ENCODE peak calls at places on chromosomes 4 and X, in five cellular contexts. One of them, this sample, is unnamed.

GRCh38 chrX:120839506-120839905 is 36.2 kb downstream of the CT47B1 start:
- DNase-seq in ELR: peak; percentile 26
- DNase-seq in Caki2: no peak
- DNase-seq in stimulated activated CD4-positive, alpha-beta T cell treated with anti-CD3 and anti-CD28 coated beads, Interleukin-4, amount 100 ng/mL, for 4 hours: no peak
- DNase-seq in NCI-H2081: no peak
- DNase-seq in this sample: no peak

GRCh38 chrX:9279271-9279596 is 185.6 kb upstream of the TBL1X start:
- DNase-seq in ELR: peak; percentile 2
- DNase-seq in Caki2: no peak
- DNase-seq in stimulated activated CD4-positive, alpha-beta T cell treated with anti-CD3 and anti-CD28 coated beads, Interleukin-4, amount 100 ng/mL, for 4 hours: no peak
- DNase-seq in NCI-H2081: no peak
- DNase-seq in this sample: no peak

GRCh38 chr4:65083076-65083475 is 587.2 kb downstream of the EPHA5 start:
- DNase-seq in NCI-H2081: no peak
- DNase-seq in stimulated activated CD4-positive, alpha-beta T cell treated with anti-CD3 and anti-CD28 coated beads, Interleukin-4, amount 100 ng/mL, for 4 hours: no peak
- DNase-seq in ELR: no peak
- DNase-seq in Caki2: no peak
- DNase-seq in this sample: no peak

GRCh38 chr4:36208884-36209473 is 35.3 kb downstream of the ARAP2 start:
- DNase-seq in ELR: no peak
- DNase-seq in stimulated activated CD4-positive, alpha-beta T cell treated with anti-CD3 and anti-CD28 coated beads, Interleukin-4, amount 100 ng/mL, for 4 hours: no peak
- DNase-seq in Caki2: no peak
- DNase-seq in NCI-H2081: no peak
- DNase-seq in this sample: no peak

GRCh38 chr4:111689214-111689613 is 456.0 kb upstream of the FAM241A start:
- DNase-seq in Caki2: no peak
- DNase-seq in ELR: peak; percentile 56
- DNase-seq in stimulated activated CD4-positive, alpha-beta T cell treated with anti-CD3 and anti-CD28 coated beads, Interleukin-4, amount 100 ng/mL, for 4 hours: no peak
- DNase-seq in NCI-H2081: no peak
- DNase-seq in this sample: no peak

GRCh38 chr4:156638332-156638731 is 333.3 kb downstream of the PDGFC start:
- DNase-seq in Caki2: no peak
- DNase-seq in ELR: peak; percentile 19
- DNase-seq in stimulated activated CD4-positive, alpha-beta T cell treated with anti-CD3 and anti-CD28 coated beads, Interleukin-4, amount 100 ng/mL, for 4 hours: no peak
- DNase-seq in NCI-H2081: no peak
- DNase-seq in this sample: no peak

GRCh38 chrX:13646154-13646549 is 6.8 kb upstream of the TCEANC start:
- DNase-seq in ELR: peak; percentile 54
- DNase-seq in Caki2: peak; percentile 54
- DNase-seq in NCI-H2081: peak; percentile 38
- DNase-seq in stimulated activated CD4-positive, alpha-beta T cell treated with anti-CD3 and anti-CD28 coated beads, Interleukin-4, amount 100 ng/mL, for 4 hours: peak; percentile 13
- DNase-seq in this sample: peak; percentile 42

GRCh38 chr4:159267023-159267939 is 164.4 kb downstream of the RAPGEF2 start:
- DNase-seq in stimulated activated CD4-positive, alpha-beta T cell treated with anti-CD3 and anti-CD28 coated beads, Interleukin-4, amount 100 ng/mL, for 4 hours: no peak
- DNase-seq in NCI-H2081: no peak
- DNase-seq in ELR: peak; percentile 16
- DNase-seq in Caki2: peak; percentile 57
- DNase-seq in this sample: no peak

GRCh38 chr4:10074767-10075105 is 41.9 kb downstream of the WDR1 start:
- DNase-seq in ELR: peak; percentile 74
- DNase-seq in stimulated activated CD4-positive, alpha-beta T cell treated with anti-CD3 and anti-CD28 coated beads, Interleukin-4, amount 100 ng/mL, for 4 hours: no peak
- DNase-seq in Caki2: no peak
- DNase-seq in NCI-H2081: no peak
- DNase-seq in this sample: no peak

GRCh38 chrX:38318606-38319005 is 8.7 kb downstream of the RPGR start:
- DNase-seq in stimulated activated CD4-positive, alpha-beta T cell treated with anti-CD3 and anti-CD28 coated beads, Interleukin-4, amount 100 ng/mL, for 4 hours: no peak
- DNase-seq in NCI-H2081: no peak
- DNase-seq in ELR: no peak
- DNase-seq in Caki2: no peak
- DNase-seq in this sample: no peak

GRCh38 chrX:153450949-153451277 is 5.1 kb upstream of the TREX2 start:
- DNase-seq in stimulated activated CD4-positive, alpha-beta T cell treated with anti-CD3 and anti-CD28 coated beads, Interleukin-4, amount 100 ng/mL, for 4 hours: no peak
- DNase-seq in NCI-H2081: no peak
- DNase-seq in ELR: no peak
- DNase-seq in Caki2: no peak
- DNase-seq in this sample: no peak

GRCh38 chr4:141654098-141654497 is 17.7 kb downstream of the IL15 start:
- DNase-seq in stimulated activated CD4-positive, alpha-beta T cell treated with anti-CD3 and anti-CD28 coated beads, Interleukin-4, amount 100 ng/mL, for 4 hours: no peak
- DNase-seq in NCI-H2081: no peak
- DNase-seq in ELR: peak; percentile 46
- DNase-seq in Caki2: peak; percentile 19
- DNase-seq in this sample: peak; percentile 12

GRCh38 chr4:141899541-141899940 is 263.2 kb downstream of the IL15 start:
- DNase-seq in stimulated activated CD4-positive, alpha-beta T cell treated with anti-CD3 and anti-CD28 coated beads, Interleukin-4, amount 100 ng/mL, for 4 hours: no peak
- DNase-seq in Caki2: no peak
- DNase-seq in NCI-H2081: no peak
- DNase-seq in ELR: no peak
- DNase-seq in this sample: no peak

GRCh38 chr4:75030649-75031235 is 97.8 kb downstream of the PARM1 start:
- DNase-seq in stimulated activated CD4-positive, alpha-beta T cell treated with anti-CD3 and anti-CD28 coated beads, Interleukin-4, amount 100 ng/mL, for 4 hours: no peak
- DNase-seq in Caki2: no peak
- DNase-seq in NCI-H2081: no peak
- DNase-seq in ELR: no peak
- DNase-seq in this sample: peak; percentile 19

GRCh38 chr4:69549651-69550050 is 53.9 kb upstream of the UGT2B4 start:
- DNase-seq in ELR: no peak
- DNase-seq in Caki2: no peak
- DNase-seq in stimulated activated CD4-positive, alpha-beta T cell treated with anti-CD3 and anti-CD28 coated beads, Interleukin-4, amount 100 ng/mL, for 4 hours: no peak
- DNase-seq in NCI-H2081: no peak
- DNase-seq in this sample: no peak

GRCh38 chr4:1078490-1078889 is 34.9 kb downstream of the RNF212 start:
- DNase-seq in ELR: no peak
- DNase-seq in Caki2: no peak
- DNase-seq in NCI-H2081: no peak
- DNase-seq in stimulated activated CD4-positive, alpha-beta T cell treated with anti-CD3 and anti-CD28 coated beads, Interleukin-4, amount 100 ng/mL, for 4 hours: no peak
- DNase-seq in this sample: no peak

GRCh38 chr4:122762520-122762919 is 30.0 kb downstream of the BBS12 start:
- DNase-seq in Caki2: no peak
- DNase-seq in NCI-H2081: no peak
- DNase-seq in stimulated activated CD4-positive, alpha-beta T cell treated with anti-CD3 and anti-CD28 coated beads, Interleukin-4, amount 100 ng/mL, for 4 hours: no peak
- DNase-seq in ELR: no peak
- DNase-seq in this sample: no peak

GRCh38 chrX:13287816-13288215 is 32.0 kb downstream of the ATXN3L start:
- DNase-seq in Caki2: no peak
- DNase-seq in NCI-H2081: no peak
- DNase-seq in ELR: peak; percentile 46
- DNase-seq in stimulated activated CD4-positive, alpha-beta T cell treated with anti-CD3 and anti-CD28 coated beads, Interleukin-4, amount 100 ng/mL, for 4 hours: no peak
- DNase-seq in this sample: no peak

GRCh38 chrX:19544693-19545305 is 29.5 kb upstream of the MAP3K15 start:
- DNase-seq in ELR: peak; percentile 61
- DNase-seq in NCI-H2081: peak; percentile 51
- DNase-seq in stimulated activated CD4-positive, alpha-beta T cell treated with anti-CD3 and anti-CD28 coated beads, Interleukin-4, amount 100 ng/mL, for 4 hours: no peak
- DNase-seq in Caki2: peak; percentile 16
- DNase-seq in this sample: peak; percentile 26

GRCh38 chrX:130878350-130879341 is 24.4 kb downstream of the ENOX2 start:
- DNase-seq in ELR: peak; percentile 83
- DNase-seq in Caki2: peak; percentile 53
- DNase-seq in NCI-H2081: no peak
- DNase-seq in stimulated activated CD4-positive, alpha-beta T cell treated with anti-CD3 and anti-CD28 coated beads, Interleukin-4, amount 100 ng/mL, for 4 hours: no peak
- DNase-seq in this sample: peak; percentile 1

GRCh38 chr4:168028568-168028967 is 63.8 kb upstream of the ANXA10 start:
- DNase-seq in ELR: peak; percentile 53
- DNase-seq in Caki2: peak; percentile 27
- DNase-seq in stimulated activated CD4-positive, alpha-beta T cell treated with anti-CD3 and anti-CD28 coated beads, Interleukin-4, amount 100 ng/mL, for 4 hours: no peak
- DNase-seq in NCI-H2081: no peak
- DNase-seq in this sample: peak; percentile 12

This sample was measured in LoVo.